ENCODE peak calls at places on chromosomes 4 and X, in four cellular contexts. L, N, K and V are unnamed samples.

GRCh38 chr4:929970-930625 is 2.0 kb downstream of the GAK start:
- DNase-seq in K (no peak), L (peak), N (peak), V (no peak)

GRCh38 chrX:39212456-39212855 is 411.2 kb downstream of the MID1IP1 start:
- DNase-seq in K (no peak), L (no peak), N (no peak), V (no peak)

GRCh38 chrX:107025538-107025937 is 25.5 kb upstream of the MORC4 start:
- DNase-seq in N (peak), K (no peak), L (no peak), V (no peak)

GRCh38 chrX:20418809-20419208 is 152.1 kb upstream of the RPS6KA3 start:
- DNase-seq in N (no peak), K (no peak), L (no peak), V (no peak)

GRCh38 chr4:155811171-155811570 is 52.4 kb downstream of the GUCY1B1 start:
- DNase-seq in N (no peak), L (no peak), K (no peak), V (no peak)

GRCh38 chr4:152281211-152281610 is 254.7 kb downstream of the FBXW7 start:
- DNase-seq in K (no peak), N (no peak), L (no peak), V (no peak)

GRCh38 chrX:130974323-130974722 is 71.3 kb upstream of the ENOX2 start:
- DNase-seq in L (no peak), K (no peak), N (no peak), V (no peak)

GRCh38 chr4:145539677-145540076 is 58.0 kb downstream of the SMAD1 start:
- DNase-seq in L (no peak), N (no peak), K (no peak), V (no peak)

GRCh38 chr4:67684839-67685531 is 16.0 kb downstream of the UBA6 start:
- DNase-seq in K (no peak), L (no peak), N (peak), V (no peak)

GRCh38 chr4:121272526-121272925 is 108.3 kb downstream of the QRFPR start:
- DNase-seq in K (no peak), N (peak), L (no peak), V (no peak)

GRCh38 chr4:86718152-86718551 is 124.0 kb downstream of the PTPN13 start:
- DNase-seq in L (no peak), N (no peak), K (no peak), V (no peak)

GRCh38 chr4:15897577-15897976 is 41.0 kb downstream of the FGFBP1 start:
- DNase-seq in N (no peak), K (no peak), L (no peak), V (no peak)

GRCh38 chr4:26410385-26411293 is 79.6 kb downstream of the CCKAR start:
- DNase-seq in N (peak), K (no peak), L (no peak), V (no peak)

GRCh38 chr4:152936446-152937279 is 540 bp downstream of the FHDC1 start:
- DNase-seq in N (peak), L (peak), K (no peak), V (peak)

GRCh38 chr4:158630893-158631292 is 40.8 kb downstream of the C4orf46 start:
- DNase-seq in K (no peak), L (no peak), N (peak), V (no peak)

GRCh38 chr4:3321295-3321889 is 28.6 kb downstream of the RGS12 start:
- DNase-seq in K (no peak), L (peak), N (no peak), V (peak)

GRCh38 chrX:66638591-66639500 is at the start of gene EDA2R:
- DNase-seq in N (peak), L (no peak), K (no peak), V (no peak)

GRCh38 chrX:134542485-134542884 is 82.5 kb downstream of the HPRT1 start:
- DNase-seq in N (peak), L (no peak), K (no peak), V (no peak)

GRCh38 chr4:70991596-70991995 is 1.9 kb upstream of the DCK start:
- DNase-seq in N (no peak), K (no peak), L (no peak), V (no peak)

GRCh38 chr4:100797791-100798190 is 280.0 kb upstream of the EMCN start:
- DNase-seq in L (no peak), K (no peak), N (no peak), V (no peak)

GRCh38 chr4:112968456-112969159 is 80.8 kb upstream of the ANK2 start:
- DNase-seq in N (peak), L (no peak), K (no peak), V (no peak)

GRCh38 chr4:5206391-5206790 is 155.1 kb downstream of the STK32B start:
- DNase-seq in L (no peak), N (peak), K (no peak), V (no peak)

GRCh38 chr4:122364700-122365404 is 14.0 kb upstream of the ADAD1 start:
- DNase-seq in N (no peak), L (no peak), K (no peak), V (no peak)

GRCh38 chrX:1086444-1087409 is 125.7 kb downstream of the CRLF2 start:
- DNase-seq in K (no peak), N (no peak), L (no peak), V (no peak)

GRCh38 chrX:22690116-22690515 is 309.6 kb upstream of the DDX53 start:
- DNase-seq in N (no peak), L (no peak), K (no peak), V (no peak)

GRCh38 chrX:68867458-68868166 is 38.8 kb downstream of the EFNB1 start:
- DNase-seq in L (no peak), K (no peak), N (no peak), V (no peak)

GRCh38 chr4:55733874-55734437 is 85.6 kb upstream of the EXOC1L start:
- DNase-seq in L (peak), N (peak), K (no peak), V (no peak)

GRCh38 chr4:184370711-184371389 is 103.5 kb downstream of the IRF2 start:
- DNase-seq in L (no peak), N (no peak), K (no peak), V (no peak)